ENCODE peak calls at places on chromosomes 3 and 15, in nine cellular contexts. Z, T, D, N, J, M, Y, F and A are unnamed samples.

GRCh38 chr15:70099966-70100494 is 2.3 kb upstream of the TLE3 start:
- DNase-seq in Z (no peak), T (no peak), D (no peak), N (no peak), J (no peak), M (no peak), Y (no peak), F (no peak), A (no peak)

GRCh38 chr3:194325424-194326165 is 25.5 kb downstream of the CPN2 start:
- DNase-seq in Z (no peak), T (no peak), D (no peak), N (no peak), J (no peak), M (no peak), Y (no peak), F (no peak), A (no peak)

GRCh38 chr3:63990733-63991132 is 32.6 kb downstream of the PSMD6 start:
- DNase-seq in Z (no peak), T (no peak), D (no peak), N (no peak), J (no peak), M (no peak), Y (no peak), F (no peak), A (no peak)

GRCh38 chr3:17153209-17153608 is 268.5 kb downstream of the PLCL2 start:
- DNase-seq in Z (no peak), T (no peak), D (no peak), N (no peak), J (no peak), M (no peak), Y (no peak), F (no peak), A (no peak)

GRCh38 chr3:14377838-14378169 is 24.6 kb upstream of the SLC6A6 start:
- DNase-seq in Z (no peak), T (no peak), D (no peak), N (no peak), J (no peak), M (peak; percentile 23), Y (no peak), F (no peak), A (no peak)

GRCh38 chr15:51499379-51499976 is 123.1 kb downstream of the DMXL2 start:
- DNase-seq in Z (peak; percentile 57), T (no peak), D (no peak), N (no peak), J (peak; percentile 11), M (no peak), Y (peak; percentile 13), F (no peak), A (no peak)

GRCh38 chr15:79769933-79770332 is 126.9 kb downstream of the MTHFS start:
- DNase-seq in Z (no peak), T (no peak), D (no peak), N (no peak), J (no peak), M (no peak), Y (no peak), F (no peak), A (no peak)

GRCh38 chr3:3800076-3800448 is 831 bp downstream of the LRRN1 start:
- DNase-seq in Z (no peak), T (no peak), D (no peak), N (no peak), J (peak; percentile 16), M (no peak), Y (no peak), F (peak; percentile 26), A (peak; percentile 41)

GRCh38 chr15:39873978-39874377 is 46.1 kb downstream of the GPR176 start:
- DNase-seq in Z (no peak), T (no peak), D (no peak), N (no peak), J (no peak), M (no peak), Y (no peak), F (no peak), A (no peak)

GRCh38 chr15:48447657-48448056 is 116.4 kb downstream of the DUT start:
- DNase-seq in Z (no peak), T (no peak), D (no peak), N (no peak), J (no peak), M (no peak), Y (no peak), F (no peak), A (no peak)

GRCh38 chr3:136247855-136248254 is 2.3 kb upstream of the PCCB start:
- DNase-seq in Z (no peak), T (no peak), D (no peak), N (no peak), J (no peak), M (no peak), Y (no peak), F (no peak), A (no peak)

GRCh38 chr3:95627293-95627692 is 1187.1 kb upstream of the EPHA6 start:
- DNase-seq in Z (no peak), T (no peak), D (no peak), N (no peak), J (no peak), M (no peak), Y (no peak), F (no peak), A (no peak)

GRCh38 chr3:13301295-13301987 is 118.7 kb downstream of the NUP210 start:
- DNase-seq in Z (peak; percentile 76), T (no peak), D (no peak), N (no peak), J (peak; percentile 97), M (no peak), Y (no peak), F (no peak), A (peak; percentile 90)

GRCh38 chr3:125245521-125245920 is 33.0 kb upstream of the SLC12A8 start:
- DNase-seq in Z (no peak), T (no peak), D (no peak), N (no peak), J (no peak), M (no peak), Y (no peak), F (no peak), A (no peak)

GRCh38 chr15:38745136-38745535 is 180.5 kb upstream of the RASGRP1 start:
- DNase-seq in Z (no peak), T (no peak), D (no peak), N (no peak), J (no peak), M (no peak), Y (no peak), F (no peak), A (no peak)

GRCh38 chr15:36175781-36176211 is 403.6 kb upstream of the CDIN1 start:
- DNase-seq in Z (no peak), T (no peak), D (no peak), N (peak; percentile 75), J (no peak), M (no peak), Y (no peak), F (no peak), A (peak; percentile 6)

GRCh38 chr3:194541483-194541882 is 54.7 kb upstream of the ATP13A3 start:
- DNase-seq in Z (no peak), T (no peak), D (no peak), N (no peak), J (no peak), M (no peak), Y (no peak), F (no peak), A (no peak)

GRCh38 chr3:2589336-2589969 is 490.8 kb downstream of the CNTN4 start:
- DNase-seq in Z (no peak), T (no peak), D (no peak), N (no peak), J (no peak), M (no peak), Y (no peak), F (no peak), A (no peak)

GRCh38 chr15:98776607-98777281 is 128.4 kb downstream of the IGF1R start:
- DNase-seq in Z (peak; percentile 45), T (no peak), D (peak; percentile 32), N (no peak), J (no peak), M (no peak), Y (peak; percentile 94), F (peak; percentile 37), A (peak; percentile 79)

GRCh38 chr3:168817177-168817576 is 721.5 kb upstream of the GOLIM4 start:
- DNase-seq in Z (no peak), T (no peak), D (no peak), N (no peak), J (no peak), M (no peak), Y (no peak), F (no peak), A (no peak)

GRCh38 chr15:48592221-48592731 is 53.2 kb downstream of the FBN1 start:
- DNase-seq in Z (no peak), T (no peak), D (no peak), N (no peak), J (no peak), M (no peak), Y (peak; percentile 79), F (no peak), A (no peak)

GRCh38 chr3:175670572-175670971 is 811.4 kb downstream of the NAALADL2 start:
- DNase-seq in Z (no peak), T (no peak), D (no peak), N (no peak), J (no peak), M (no peak), Y (no peak), F (no peak), A (no peak)

GRCh38 chr15:67080900-67081431 is 15.6 kb downstream of the SMAD3 start:
- DNase-seq in Z (no peak), T (no peak), D (no peak), N (no peak), J (no peak), M (no peak), Y (peak; percentile 76), F (no peak), A (no peak)

GRCh38 chr3:16808393-16809107 is 76.2 kb upstream of the PLCL2 start:
- DNase-seq in Z (no peak), T (no peak), D (no peak), N (no peak), J (no peak), M (no peak), Y (no peak), F (no peak), A (no peak)

GRCh38 chr15:71115567-71116351 is 488 bp downstream of the THSD4 start:
- DNase-seq in Z (peak; percentile 83), T (no peak), D (no peak), N (no peak), J (no peak), M (no peak), Y (peak; percentile 60), F (peak; percentile 42), A (peak; percentile 73)

GRCh38 chr15:69661446-69661845 is 208.8 kb downstream of the RPLP1 start:
- DNase-seq in Z (no peak), T (no peak), D (no peak), N (no peak), J (no peak), M (no peak), Y (no peak), F (no peak), A (no peak)

GRCh38 chr3:33758278-33758677 is 40.2 kb upstream of the PDCD6IP start:
- DNase-seq in Z (no peak), T (no peak), D (no peak), N (no peak), J (no peak), M (no peak), Y (no peak), F (no peak), A (no peak)

GRCh38 chr3:107013606-107014005 is 363.6 kb upstream of the CCDC54 start:
- DNase-seq in Z (no peak), T (no peak), D (no peak), N (no peak), J (no peak), M (no peak), Y (no peak), F (no peak), A (no peak)

GRCh38 chr3:99862208-99862607 is 44.5 kb downstream of the CMSS1 start:
- DNase-seq in Z (no peak), T (no peak), D (no peak), N (no peak), J (no peak), M (no peak), Y (peak; percentile 84), F (no peak), A (no peak)

GRCh38 chr3:147301781-147302180 is 104.6 kb downstream of the ZIC4 start:
- DNase-seq in Z (no peak), T (no peak), D (no peak), N (no peak), J (no peak), M (no peak), Y (no peak), F (no peak), A (no peak)

GRCh38 chr3:46504780-46505179 is 7.0 kb downstream of the RTP3 start:
- DNase-seq in Z (no peak), T (peak; percentile 38), D (no peak), N (no peak), J (no peak), M (no peak), Y (no peak), F (no peak), A (no peak)